ENCODE peak calls at places on chromosomes 2 and 18, in five cellular contexts. U is prostate gland; M is activated CD4-positive, alpha-beta memory T cell treated with anti-CD3 and anti-CD28 coated beads for 36 hours; J is RPMI7951; A is SW480. Q is an unnamed sample.

GRCh38 chr18:63883617-63884016 is 3.9 kb upstream of the SERPINB2 start:
- DNase-seq in U (no peak), M (no peak), J (peak; percentile 27), A (no peak), Q (peak; percentile 10)

GRCh38 chr2:29295843-29296242 is 180.6 kb downstream of the CLIP4 start:
- DNase-seq in U (no peak), J (peak; percentile 26), A (peak; percentile 51), M (no peak), Q (peak; percentile 23)

GRCh38 chr2:7084601-7085000 is 167.4 kb downstream of the RNF144A start:
- DNase-seq in U (no peak), M (no peak), A (no peak), J (no peak), Q (no peak)

GRCh38 chr2:230153390-230153976 is 66.3 kb downstream of the SP110 start:
- DNase-seq in U (no peak), A (no peak), M (no peak), J (no peak), Q (no peak)

GRCh38 chr18:32670727-32671126 is 102.1 kb downstream of the KLHL14 start:
- DNase-seq in J (no peak), M (no peak), A (no peak), U (no peak), Q (no peak)

GRCh38 chr2:68336192-68336591 is 16.4 kb upstream of the CNRIP1 start:
- DNase-seq in U (no peak), A (no peak), M (no peak), J (peak; percentile 77), Q (peak; percentile 66)

GRCh38 chr2:96197541-96198255 is 10.9 kb downstream of the STARD7 start:
- DNase-seq in J (no peak), U (no peak), A (no peak), M (no peak), Q (peak; percentile 33)

GRCh38 chr2:45178359-45178758 is 169.1 kb upstream of the SIX2 start:
- DNase-seq in A (no peak), M (no peak), J (peak; percentile 45), U (no peak), Q (peak; percentile 65)

GRCh38 chr2:227451655-227451992 is 20.3 kb upstream of the AGFG1 start:
- DNase-seq in J (no peak), M (no peak), U (no peak), A (no peak), Q (no peak)

GRCh38 chr2:137975280-137976271 is 11.3 kb downstream of the HNMT start:
- DNase-seq in J (no peak), M (no peak), U (peak; percentile 73), A (no peak), Q (no peak)

GRCh38 chr18:34767601-34768027 is 57.5 kb downstream of the DTNA start:
- DNase-seq in M (no peak), U (no peak), J (peak; percentile 21), A (no peak), Q (peak; percentile 97)

GRCh38 chr2:240149943-240150784 is 9.7 kb upstream of the OTOS start:
- DNase-seq in A (peak; percentile 22), M (peak; percentile 45), J (no peak), U (no peak), Q (peak; percentile 28)

GRCh38 chr18:59379772-59380530 is 20.9 kb upstream of the LMAN1 start:
- DNase-seq in J (no peak), A (no peak), U (no peak), M (no peak), Q (peak; percentile 81)

GRCh38 chr2:47309952-47310800 is 92.8 kb upstream of the MSH2 start:
- DNase-seq in A (peak; percentile 82), U (no peak), M (no peak), J (no peak), Q (peak; percentile 37)

GRCh38 chr2:180657054-180657453 is 323.4 kb upstream of the UBE2E3 start:
- DNase-seq in A (no peak), M (no peak), U (no peak), J (peak; percentile 67), Q (peak; percentile 43)

GRCh38 chr2:36805635-36806224 is 109.2 kb downstream of the VIT start:
- DNase-seq in A (no peak), M (no peak), J (no peak), U (no peak), Q (no peak)

GRCh38 chr2:152440460-152440859 is 105.5 kb downstream of the FMNL2 start:
- DNase-seq in J (no peak), M (no peak), A (no peak), U (no peak), Q (no peak)

GRCh38 chr2:28751956-28752607 is 452 bp downstream of the PPP1CB start:
- DNase-seq in J (peak; percentile 16), A (peak; percentile 54), U (no peak), M (peak; percentile 45), Q (no peak)

GRCh38 chr2:72139871-72140620 is 7.6 kb downstream of the CYP26B1 start:
- DNase-seq in U (no peak), J (no peak), M (no peak), A (no peak), Q (no peak)

GRCh38 chr2:237996041-237996593 is 29.3 kb downstream of the UBE2F start:
- DNase-seq in M (no peak), A (no peak), U (no peak), J (no peak), Q (peak; percentile 64)

GRCh38 chr2:68379184-68379708 is 14.2 kb downstream of the PLEK start:
- DNase-seq in A (no peak), J (no peak), M (peak; percentile 54), U (no peak), Q (no peak)

GRCh38 chr2:112706170-112706664 is 14.6 kb upstream of the NT5DC4 start:
- DNase-seq in M (peak; percentile 89), A (peak; percentile 75), J (peak; percentile 91), U (no peak), Q (no peak)

GRCh38 chr2:216909541-216910175 is 49.8 kb upstream of the TNP1 start:
- DNase-seq in J (no peak), U (no peak), A (no peak), M (no peak), Q (no peak)

GRCh38 chr18:36496022-36496421 is 198.5 kb downstream of the FHOD3 start:
- DNase-seq in M (peak; percentile 15), J (peak; percentile 91), U (no peak), A (peak; percentile 90), Q (no peak)

Q was measured in fibroblast of mammary gland.